ENCODE peak calls at places on chromosomes 3 and 15, in eight cellular contexts. H is psoas muscle, A is lung, X is kidney, I is brain microvascular endothelial cell, Y is tibial nerve, J is stomach, E is vagina. F is an unnamed sample. For H3K36me3, the result is how much of the 10 kb centered on the place peaks cover.

GRCh38 chr3:107117922-107118576 is 259.2 kb upstream of the CCDC54 start:
- DNase-seq in E (no peak), X (no peak), A (no peak), Y (peak), H (no peak), I (peak), J (no peak), F (peak)

GRCh38 chr3:22887664-22888291 is 315.3 kb upstream of the UBE2E2 start:
- DNase-seq in H (no peak), J (no peak), I (peak), Y (no peak), A (no peak), E (no peak), X (no peak), F (peak)

GRCh38 chr3:19885468-19885867 is 48.5 kb downstream of the EFHB start:
- DNase-seq in Y (no peak), H (no peak), E (no peak), X (no peak), A (no peak), J (no peak), I (peak), F (peak)

GRCh38 chr15:59523702-59524101 is 85.7 kb downstream of the FAM81A start:
- DNase-seq in J (no peak), Y (no peak), E (peak), A (no peak), I (no peak), X (no peak), H (no peak), F (no peak)

GRCh38 chr3:63654931-63655330 is 2.5 kb downstream of the SNTN start:
- DNase-seq in Y (no peak), I (peak), E (no peak), X (no peak), J (no peak), H (no peak), A (no peak), F (no peak)

GRCh38 chr15:56871867-56872266 is 46.6 kb upstream of the TCF12 start:
- DNase-seq in A (no peak), I (no peak), H (no peak), Y (no peak), E (no peak), J (no peak), X (no peak), F (no peak)

GRCh38 chr15:91424001-91424400 is 323.9 kb downstream of the SV2B start:
- DNase-seq in I (no peak), H (no peak), Y (no peak), E (no peak), A (no peak), X (no peak), J (no peak), F (no peak)

GRCh38 chr3:182605882-182606611 is 187.3 kb upstream of the ATP11B start:
- DNase-seq in H (no peak), X (no peak), A (no peak), I (no peak), Y (no peak), J (no peak), E (no peak), F (no peak)

GRCh38 chr3:31456373-31456772 is 76.4 kb upstream of the STT3B start:
- DNase-seq in E (no peak), J (no peak), Y (no peak), I (no peak), A (no peak), X (no peak), H (no peak), F (no peak)

GRCh38 chr3:79555655-79556054 is 212.1 kb downstream of the ROBO1 start:
- DNase-seq in A (no peak), I (no peak), X (no peak), E (no peak), J (no peak), H (no peak), Y (no peak), F (no peak)

GRCh38 chr15:47727137-47727536 is 9.8 kb downstream of the SEMA6D start:
- DNase-seq in E (no peak), Y (no peak), I (no peak), X (no peak), H (no peak), A (no peak), J (no peak), F (no peak)

GRCh38 chr3:52886049-52886730 is 11.2 kb downstream of the STIMATE start:
- DNase-seq in Y (no peak), I (no peak), J (no peak), A (no peak), X (no peak), H (no peak), E (no peak), F (no peak)

GRCh38 chr15:71592186-71592585 is 218.2 kb upstream of the NR2E3 start:
- DNase-seq in X (no peak), Y (no peak), J (no peak), I (no peak), H (no peak), E (no peak), A (no peak), F (no peak)

GRCh38 chr15:20356444-20357138 is 185.0 kb downstream of the GOLGA6L6 start:
- DNase-seq in E (peak), I (no peak), X (peak), A (peak), J (peak), Y (no peak), H (peak), F (peak)

GRCh38 chr3:197363553-197364409 is 65.4 kb upstream of the DLG1 start:
- DNase-seq in X (peak), I (no peak), E (no peak), J (peak), Y (no peak), A (no peak), H (no peak), F (peak)

GRCh38 chr15:64583519-64583918 is 123.1 kb downstream of the ZNF609 start:
- DNase-seq in H (no peak), E (no peak), I (no peak), J (no peak), A (no peak), X (no peak), Y (no peak), F (no peak)

GRCh38 chr15:56934269-56934668 is 15.8 kb downstream of the TCF12 start:
- DNase-seq in X (no peak), H (no peak), Y (no peak), J (no peak), A (no peak), E (no peak), I (peak), F (no peak)

GRCh38 chr15:81000144-81000625 is 538 bp upstream of the TLNRD1 start:
- DNase-seq in X (no peak), H (no peak), Y (no peak), A (no peak), J (no peak), E (no peak), I (no peak), F (no peak)

GRCh38 chr3:5160926-5161858 is 26.3 kb upstream of the EDEM1 start:
- DNase-seq in X (no peak), I (peak), H (no peak), E (no peak), J (no peak), Y (no peak), A (peak), F (no peak)

GRCh38 chr3:32457971-32458471 is 44.6 kb downstream of the CMTM6 start:
- DNase-seq in H (no peak), A (no peak), X (no peak), Y (no peak), I (no peak), J (no peak), E (no peak), F (no peak)

GRCh38 chr3:196639517-196640500 is at the start of gene NRROS:
- DNase-seq in A (peak), E (no peak), I (peak), H (peak), J (peak), Y (peak), X (peak), F (peak)

GRCh38 chr3:114152519-114153151 is 26.2 kb downstream of the DRD3 start:
- DNase-seq in A (peak), H (peak), J (peak), Y (peak), I (peak), E (no peak), X (peak), F (peak)

GRCh38 chr3:175304437-175304836 is 445.3 kb downstream of the NAALADL2 start:
- DNase-seq in I (no peak), H (no peak), Y (no peak), X (no peak), J (no peak), E (no peak), A (no peak), F (no peak)

GRCh38 chr3:135083756-135084155 is 288.7 kb downstream of the EPHB1 start:
- DNase-seq in I (no peak), H (no peak), J (no peak), X (no peak), Y (no peak), E (peak), A (no peak), F (no peak)

GRCh38 chr3:172848910-172849309 is 98.4 kb downstream of the ECT2 start:
- DNase-seq in A (no peak), E (no peak), X (no peak), I (peak), Y (no peak), J (no peak), H (no peak), F (no peak)

GRCh38 chr3:63662500-63662899 is 10.0 kb downstream of the SNTN start:
- DNase-seq in E (no peak), I (no peak), J (no peak), H (no peak), A (no peak), X (no peak), Y (no peak), F (peak)

GRCh38 chr15:74251187-74251811 is 15.2 kb downstream of the CCDC33 start:
- DNase-seq in X (no peak), I (no peak), E (no peak), J (peak), A (no peak), H (peak), Y (no peak), F (no peak)

GRCh38 chr3:87088984-87089841 is 98.3 kb upstream of the VGLL3 start:
- DNase-seq in J (peak), A (peak), X (peak), E (no peak), Y (peak), I (peak), H (peak), F (peak)

GRCh38 chr15:53634517-53635106 is 124.9 kb downstream of the WDR72 start:
- DNase-seq in I (no peak), X (no peak), H (no peak), Y (no peak), J (no peak), A (no peak), E (no peak), F (no peak)

GRCh38 chr15:31483924-31484368 is 157.3 kb downstream of the KLF13 start:
- DNase-seq in J (peak), H (no peak), Y (no peak), I (no peak), E (peak), A (no peak), X (no peak), F (peak)

GRCh38 chr15:65214010-65214409 is 2.7 kb upstream of the CILP start:
- DNase-seq in X (no peak), A (no peak), H (no peak), J (no peak), I (no peak), E (no peak), Y (no peak), F (no peak)

GRCh38 chr15:37056894-37057205 is 43.5 kb downstream of the MEIS2 start:
- DNase-seq in X (no peak), I (no peak), Y (no peak), J (no peak), A (no peak), E (no peak), H (no peak), F (no peak)

GRCh38 chr15:37057831-37058230 is 42.5 kb downstream of the MEIS2 start:
- DNase-seq in I (no peak), Y (no peak), E (no peak), H (no peak), A (no peak), X (no peak), J (no peak), F (no peak)

GRCh38 chr15:37056168-37056893 is 44.0 kb downstream of the MEIS2 start:
- DNase-seq in H (peak), E (no peak), J (no peak), X (peak), I (no peak), A (peak), Y (no peak), F (peak)

GRCh38 chr15:37058316-37058985 is 41.9 kb downstream of the MEIS2 start:
- DNase-seq in H (no peak), J (no peak), A (no peak), X (no peak), E (no peak), I (peak), Y (no peak), F (peak)

GRCh38 chr15:37059051-37059450 is 41.3 kb downstream of the MEIS2 start:
- DNase-seq in I (peak), J (no peak), Y (no peak), E (no peak), A (no peak), X (no peak), H (no peak), F (no peak)
- H3K36me3 ChIP-seq in I (under half), J (under half), Y (under half), E (under half), A (under half), X (under half), H (under half), F (under half)

DNA sequence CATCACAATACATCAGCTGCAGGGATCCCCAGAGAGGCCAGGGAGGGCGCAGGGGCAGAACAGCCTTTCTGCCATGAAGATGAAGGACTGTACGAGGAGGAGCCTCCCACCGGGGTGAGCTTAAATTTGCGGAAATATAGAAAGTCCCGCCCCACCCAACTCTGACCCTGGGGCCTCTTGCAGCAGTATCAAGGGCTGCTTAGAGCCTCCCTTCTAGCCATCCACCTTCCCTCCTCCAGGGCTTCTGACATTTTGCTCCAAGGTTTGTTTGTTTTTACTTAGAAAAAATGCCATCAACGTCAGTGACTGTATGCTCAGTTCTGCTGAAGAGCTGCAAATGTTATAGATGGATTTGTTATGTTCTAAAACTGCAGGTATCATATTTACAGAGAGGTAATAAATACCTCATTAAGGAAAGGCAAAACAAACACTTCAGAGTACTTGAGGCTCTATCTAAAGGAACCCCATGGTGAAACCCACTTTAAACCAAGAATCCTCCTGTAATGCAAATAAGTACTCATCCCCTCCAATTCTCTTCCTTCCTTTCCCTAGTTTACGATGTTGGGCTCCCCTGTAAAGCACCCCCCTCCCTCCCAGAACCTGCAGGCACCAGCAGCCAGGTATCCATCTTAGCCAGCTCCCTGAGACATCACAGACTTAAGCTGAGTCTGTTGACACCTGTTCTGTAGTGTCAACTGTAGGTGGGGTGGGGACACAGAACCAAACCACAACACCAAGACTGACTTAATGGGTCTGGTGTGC is 30.5 kb downstream of the RFTN1 start:
- DNase-seq in H (no peak), A (peak), J (no peak), Y (no peak), E (no peak), X (no peak), I (no peak), F (peak)
- H3K4me3 ChIP-seq in H (no peak), A (no peak), J (no peak), Y (no peak), E (no peak), X (no peak), I (no peak), F (no peak)

GRCh38 chr3:12922299-12922698 is 80.9 kb upstream of the RPL32 start:
- DNase-seq in H (no peak), Y (no peak), E (no peak), J (no peak), I (no peak), A (no peak), X (no peak), F (no peak)
- H3K36me3 ChIP-seq in H (under half), Y (half or more), E (half or more), J (half or more), I (under half), A (half or more), X (under half), F (under half)

DNA sequence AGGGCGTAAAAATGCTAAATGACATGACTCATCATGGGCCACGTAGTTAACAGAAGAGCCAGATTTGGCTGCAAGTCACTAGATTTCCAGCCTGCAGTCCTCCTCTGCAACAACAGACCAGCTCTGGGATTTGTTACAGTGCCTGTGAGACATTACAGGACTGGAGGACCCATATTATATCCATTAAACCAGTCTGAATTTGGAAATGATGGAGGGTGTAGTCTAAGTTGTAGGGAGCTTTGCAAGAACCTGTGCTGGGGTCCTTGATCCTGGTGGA is 10.8 kb downstream of the ZNF774 start:
- DNase-seq in J (no peak), A (no peak), I (peak), H (no peak), Y (no peak), E (no peak), X (no peak), F (no peak)
- H3K4me3 ChIP-seq in J (no peak), A (no peak), I (no peak), H (no peak), Y (no peak), E (no peak), X (no peak), F (no peak)

GRCh38 chr3:128112406-128112968 is 11.1 kb downstream of the RUVBL1 start:
- DNase-seq in H (no peak), X (no peak), J (no peak), E (no peak), Y (no peak), I (peak), A (no peak), F (no peak)
- H3K36me3 ChIP-seq in H (under half), X (under half), J (half or more), E (under half), Y (half or more), I (under half), A (under half), F (under half)

DNA sequence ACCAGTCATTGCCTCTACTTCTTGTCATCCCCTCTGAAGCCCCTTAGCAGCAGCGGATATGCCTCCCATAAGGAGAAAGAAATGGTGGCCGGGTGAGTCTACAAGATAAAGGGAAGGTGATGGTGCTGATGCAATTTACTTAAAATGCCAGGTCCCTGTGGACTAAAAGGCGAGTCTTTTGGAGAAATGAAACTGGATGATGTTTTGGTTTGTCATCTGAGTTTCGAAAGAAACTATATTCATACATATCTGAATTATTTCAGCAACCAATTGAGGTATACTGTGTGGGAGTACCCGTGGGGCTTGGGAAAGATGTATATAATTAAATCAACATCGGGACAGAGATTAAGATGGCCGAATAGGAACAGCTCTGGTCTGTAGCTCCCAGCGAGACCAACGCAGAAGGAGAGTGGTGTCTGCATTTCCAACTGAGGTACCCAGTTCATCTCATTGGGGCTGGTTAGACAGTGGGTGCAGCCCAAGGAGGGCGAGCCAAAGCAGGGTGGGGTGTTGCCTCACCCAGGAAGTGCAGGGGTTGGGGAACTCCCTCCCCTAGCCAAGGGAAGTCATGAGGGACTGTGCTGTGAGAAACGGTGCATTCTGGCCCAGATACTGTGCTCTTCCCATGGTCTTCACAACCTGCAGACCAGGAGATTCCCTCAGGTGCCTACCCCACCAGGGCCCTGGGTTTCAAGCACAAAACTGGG is 210.6 kb upstream of the CHRM5 start:
- DNase-seq in X (no peak), E (no peak), J (no peak), I (no peak), Y (no peak), A (no peak), H (no peak), F (no peak)
- H3K4me3 ChIP-seq in X (no peak), E (no peak), J (no peak), I (no peak), Y (no peak), A (no peak), H (no peak), F (no peak)

F was measured in H7.